ENCODE peak calls at places on chromosome 19, in six cellular contexts. D, F, G, P, T and Q are unnamed samples. For H3K9me3, the result is how much of the 10 kb centered on the place peaks cover.

GRCh38 chr19:12965017-12965811 is 4.2 kb upstream of the DAND5 start:
- DNase-seq in D (peak), F (peak), G (peak), P (peak), T (peak), Q (peak)

GRCh38 chr19:18659281-18660050 is 22.6 kb downstream of the KLHL26 start:
- DNase-seq in D (no peak), F (peak), G (peak), P (no peak), T (no peak), Q (no peak)

GRCh38 chr19:35977446-35978222 is 17.4 kb upstream of the SDHAF1 start:
- DNase-seq in D (no peak), F (no peak), G (peak), P (no peak), T (no peak), Q (no peak)

GRCh38 chr19:41739361-41739760 is 16.0 kb upstream of the CEACAM6 start:
- DNase-seq in D (no peak), F (no peak), G (no peak), P (no peak), T (no peak), Q (no peak)

GRCh38 chr19:18063463-18063862 is 23.3 kb downstream of the IL12RB1 start:
- DNase-seq in D (no peak), F (no peak), G (no peak), P (no peak), T (peak), Q (no peak)

GRCh38 chr19:49690656-49691242 is at the start of gene CPT1C:
- DNase-seq in D (peak), F (peak), G (peak), P (peak), T (peak), Q (no peak)

GRCh38 chr19:23052349-23052748 is 49.4 kb upstream of the ZNF728 start:
- DNase-seq in D (no peak), F (no peak), G (no peak), P (no peak), T (no peak), Q (no peak)

GRCh38 chr19:30371960-30372824 is at the start of gene ZNF536:
- DNase-seq in D (no peak), F (no peak), G (no peak), P (no peak), T (no peak), Q (no peak)

GRCh38 chr19:17680235-17680722 is 7.9 kb downstream of the UNC13A start:
- DNase-seq in D (peak), F (peak), G (peak), P (no peak), T (peak), Q (peak)

GRCh38 chr19:6963937-6964336 is 57.3 kb downstream of the MBD3L2B start:
- DNase-seq in D (no peak), F (no peak), G (peak), P (peak), T (peak), Q (no peak)
- H3K9me3 ChIP-seq in D (under half), F (under half), G (under half), P (under half), T (under half), Q (under half)

GRCh38 chr19:37669336-37669963 is 14.2 kb upstream of the ZFP30 start:
- DNase-seq in D (no peak), F (no peak), G (no peak), P (no peak), T (no peak), Q (no peak)
- H3K9me3 ChIP-seq in D (under half), F (half or more), G (half or more), P (half or more), T (under half), Q (under half)

GRCh38 chr19:11873762-11874161 is 13.8 kb upstream of the ZNF69 start:
- DNase-seq in D (no peak), F (no peak), G (no peak), P (no peak), T (no peak), Q (no peak)
- H3K9me3 ChIP-seq in D (under half), F (under half), G (under half), P (under half), T (under half), Q (under half)

GRCh38 chr19:20565321-20566018 is at the start of gene ZNF737:
- DNase-seq in D (peak), F (peak), G (peak), P (peak), T (peak), Q (no peak)
- H3K9me3 ChIP-seq in D (under half), F (under half), G (under half), P (under half), T (under half), Q (under half)

GRCh38 chr19:2997720-2998119 is 20.4 kb downstream of the TLE6 start:
- DNase-seq in D (no peak), F (no peak), G (no peak), P (no peak), T (no peak), Q (no peak)
- H3K9me3 ChIP-seq in D (under half), F (under half), G (under half), P (under half), T (under half), Q (under half)

GRCh38 chr19:56423985-56424353 is 19.8 kb downstream of the ZNF583 start:
- DNase-seq in D (no peak), F (no peak), G (no peak), P (no peak), T (no peak), Q (peak)

DNA sequence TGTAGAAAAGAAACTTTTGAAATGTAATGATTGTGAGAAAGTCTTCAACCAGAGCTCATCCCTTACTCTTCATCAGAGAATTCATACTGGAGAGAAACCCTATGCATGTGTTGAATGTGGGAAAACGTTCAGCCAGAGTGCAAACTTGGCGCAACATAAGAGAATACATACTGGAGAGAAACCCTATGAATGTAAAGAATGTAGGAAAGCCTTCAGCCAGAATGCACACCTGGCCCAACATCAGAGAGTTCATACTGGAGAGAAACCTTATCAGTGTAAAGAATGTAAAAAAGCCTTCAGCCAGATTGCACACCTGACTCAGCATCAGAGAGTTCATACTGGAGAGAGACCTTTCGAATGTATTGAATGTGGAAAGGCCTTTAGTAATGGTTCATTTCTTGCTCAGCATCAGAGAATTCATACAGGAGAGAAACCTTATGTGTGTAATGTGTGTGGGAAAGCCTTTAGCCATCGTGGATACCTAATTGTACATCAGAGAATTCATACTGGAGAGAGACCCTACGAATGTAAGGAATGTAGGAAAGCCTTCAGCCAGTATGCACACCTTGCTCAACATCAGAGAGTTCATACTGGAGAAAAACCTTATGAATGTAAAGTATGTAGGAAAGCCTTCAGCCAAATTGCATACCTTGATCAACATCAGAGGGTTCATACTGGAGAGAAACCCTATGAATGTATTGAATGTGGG is 19.3 kb downstream of the ZNF583 start:
- DNase-seq in D (no peak), F (no peak), G (no peak), P (no peak), T (no peak), Q (no peak)
- H3K9me3 ChIP-seq in D (under half), F (half or more), G (half or more), P (half or more), T (half or more), Q (under half)

GRCh38 chr19:40458597-40458974 is 7.0 kb downstream of the BLVRB start:
- DNase-seq in D (no peak), F (no peak), G (no peak), P (no peak), T (no peak), Q (no peak)
- H3K9me3 ChIP-seq in D (under half), F (under half), G (under half), P (under half), T (under half), Q (under half)

DNA sequence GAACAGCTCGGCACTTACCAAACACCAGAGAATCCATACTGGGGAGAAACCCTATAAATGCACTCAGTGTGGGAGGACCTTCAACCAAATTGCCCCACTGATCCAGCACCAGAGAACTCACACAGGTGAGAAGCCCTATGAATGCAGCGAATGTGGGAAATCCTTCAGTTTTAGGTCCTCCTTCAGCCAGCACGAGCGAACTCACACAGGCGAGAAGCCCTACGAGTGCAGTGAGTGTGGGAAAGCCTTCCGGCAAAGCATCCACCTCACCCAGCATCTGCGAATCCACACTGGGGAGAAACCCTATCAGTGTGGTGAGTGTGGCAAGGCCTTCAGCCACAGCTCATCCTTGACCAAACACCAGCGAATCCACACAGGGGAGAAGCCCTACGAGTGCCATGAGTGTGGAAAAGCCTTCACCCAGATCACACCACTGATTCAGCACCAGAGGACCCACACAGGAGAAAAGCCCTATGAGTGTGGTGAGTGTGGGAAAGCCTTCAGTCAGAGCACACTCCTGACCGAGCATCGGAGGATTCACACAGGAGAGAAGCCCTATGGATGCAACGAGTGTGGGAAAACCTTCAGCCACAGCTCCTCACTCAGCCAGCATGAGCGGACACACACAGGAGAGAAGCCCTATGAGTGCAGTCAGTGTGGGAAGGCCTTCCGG is 8.3 kb downstream of the ZNF135 start:
- DNase-seq in D (no peak), F (no peak), G (no peak), P (no peak), T (no peak), Q (no peak)
- H3K9me3 ChIP-seq in D (under half), F (half or more), G (half or more), P (half or more), T (half or more), Q (under half)

GRCh38 chr19:48498576-48498879 is 13.1 kb downstream of the LMTK3 start:
- DNase-seq in D (no peak), F (no peak), G (no peak), P (no peak), T (no peak), Q (no peak)
- H3K9me3 ChIP-seq in D (under half), F (under half), G (under half), P (under half), T (under half), Q (under half)

GRCh38 chr19:14715841-14716240 is 26.0 kb downstream of the ZNF333 start:
- DNase-seq in D (no peak), F (no peak), G (no peak), P (no peak), T (no peak), Q (no peak)
- H3K9me3 ChIP-seq in D (under half), F (half or more), G (under half), P (half or more), T (under half), Q (under half)